ENCODE peak calls at places on chromosomes 2 and 18, in six cellular contexts. H is IMR-90, I is heart left ventricle, Q is SJSA1, X is spleen, V is astrocyte. K is an unnamed sample. For H3K4me1, the result is how much of the 10 kb centered on the place peaks cover.

GRCh38 chr2:25294573-25295462 is 46.9 kb downstream of the DNMT3A start:
- DNase-seq in H (peak), I (peak), Q (no peak), X (peak), V (no peak), K (peak)

GRCh38 chr18:76494541-76495403 is at the start of gene ZNF516:
- DNase-seq in H (peak), I (peak), Q (peak), X (peak), V (peak), K (peak)

GRCh38 chr2:190340369-190340768 is 3.0 kb upstream of the INPP1 start:
- DNase-seq in H (no peak), I (no peak), Q (peak), X (no peak), V (no peak), K (no peak)

GRCh38 chr18:74453642-74454198 is 3.4 kb downstream of the DIPK1C start:
- DNase-seq in H (no peak), I (no peak), Q (no peak), X (no peak), V (no peak), K (no peak)

GRCh38 chr2:156455366-156455975 is 19.3 kb downstream of the GPD2 start:
- DNase-seq in H (peak), I (no peak), Q (peak), X (no peak), V (peak), K (no peak)

GRCh38 chr2:215280326-215280725 is 31.5 kb upstream of the ATIC start:
- DNase-seq in H (no peak), I (no peak), Q (peak), X (peak), V (no peak), K (no peak)

GRCh38 chr2:222851956-222852617 is 8.7 kb upstream of the ACSL3 start:
- DNase-seq in H (no peak), I (no peak), Q (no peak), X (no peak), V (peak), K (no peak)

GRCh38 chr2:50346104-50346503 is 685.8 kb downstream of the NRXN1 start:
- DNase-seq in H (no peak), I (no peak), Q (no peak), X (peak), V (no peak), K (no peak)

GRCh38 chr2:127076290-127076689 is 30.7 kb downstream of the BIN1 start:
- DNase-seq in H (no peak), I (no peak), Q (no peak), X (no peak), V (no peak), K (no peak)
- H3K4me1 ChIP-seq in H (under half), I (under half), Q (half or more), X (half or more), V (under half), K (under half)

GRCh38 chr2:179619947-179620467 is 241.4 kb downstream of the ZNF385B start:
- DNase-seq in H (no peak), I (no peak), Q (no peak), X (no peak), V (no peak), K (no peak)
- H3K4me1 ChIP-seq in H (under half), I (under half), Q (under half), X (under half), V (under half), K (under half)

DNA sequence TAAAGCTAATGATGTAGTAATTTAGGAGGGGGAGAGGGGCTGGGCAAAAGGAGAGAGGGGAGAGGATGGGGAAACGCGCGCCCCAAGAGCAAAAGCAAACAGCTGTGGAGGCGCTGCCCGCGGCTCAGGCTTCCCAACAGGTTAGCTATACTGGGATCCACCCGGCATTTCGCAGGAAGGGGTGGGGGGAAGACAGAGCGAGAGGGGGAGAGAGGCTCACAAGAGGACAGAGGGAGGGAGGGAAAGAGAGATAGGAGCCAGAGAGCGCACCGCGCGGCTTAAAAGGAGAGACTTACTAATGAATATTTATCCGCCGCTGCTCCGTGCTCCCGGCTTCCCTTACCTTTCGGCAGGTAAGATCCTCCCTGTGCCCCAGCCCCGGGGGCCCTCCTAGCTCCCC is 7.5 kb upstream of the SIX3 start:
- DNase-seq in H (no peak), I (no peak), Q (no peak), X (no peak), V (no peak), K (peak)
- H3K4me1 ChIP-seq in H (under half), I (under half), Q (under half), X (half or more), V (under half), K (under half)

DNA sequence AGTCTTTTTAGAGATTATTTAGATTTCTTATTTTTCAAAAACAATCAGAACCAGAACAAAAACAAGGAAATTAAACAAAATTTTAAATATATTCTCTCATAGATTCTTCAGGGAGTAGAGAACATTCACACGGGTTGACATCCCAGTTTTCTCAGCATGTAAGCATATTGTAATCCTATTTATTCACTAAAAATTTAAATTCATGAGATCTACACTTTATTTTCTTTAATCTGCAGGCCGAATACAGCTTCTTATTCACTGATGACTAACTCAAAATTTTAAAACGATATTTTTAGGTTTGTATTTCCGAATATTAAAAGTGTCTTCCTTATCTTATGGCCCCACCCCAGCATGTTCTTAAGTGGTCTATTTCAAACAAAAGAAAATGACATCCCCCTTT is 262.4 kb downstream of the MEIS1 start:
- DNase-seq in H (no peak), I (no peak), Q (no peak), X (no peak), V (no peak), K (no peak)
- H3K4me1 ChIP-seq in H (under half), I (under half), Q (under half), X (under half), V (under half), K (half or more)

K was measured in HAP-1.